ENCODE peak calls at places on chromosomes 3 and 15, in nine cellular contexts. P is ovary; D is astrocyte of the spinal cord; C is breast epithelium; Q is amniotic stem cell; J is fibroblast of lung; A is stimulated activated effector memory CD8-positive, alpha-beta T cell treated with anti-CD3 and anti-CD28 coated beads, Interleukin-12 subunit alpha, Interleukin-12 subunit beta, amount 100 ng/mL, for 72 hours; S is stimulated activated CD4-positive, alpha-beta T cell treated with anti-CD3 and anti-CD28 coated beads, Interleukin-12 subunit alpha, Interleukin-12 subunit beta, amount 100 ng/mL, for 24 hours; L is sigmoid colon. Z is an unnamed sample.

GRCh38 chr15:89369548-89369947 is 34.9 kb upstream of the POLG start:
- DNase-seq in P (no peak), D (no peak), C (no peak), Q (no peak), J (no peak), A (no peak), S (no peak), L (no peak), Z (no peak)

GRCh38 chr3:45917146-45917885 is 25.9 kb upstream of the CXCR6 start:
- DNase-seq in P (no peak), D (no peak), C (no peak), Q (no peak), J (no peak), A (no peak), S (no peak), L (no peak), Z (no peak)

GRCh38 chr15:63551400-63551799 is 45.8 kb upstream of the FBXL22 start:
- DNase-seq in P (no peak), D (peak), C (no peak), Q (no peak), J (peak), A (no peak), S (no peak), L (no peak), Z (no peak)

GRCh38 chr3:39294446-39295183 is 14.8 kb upstream of the CX3CR1 start:
- DNase-seq in P (no peak), D (peak), C (no peak), Q (no peak), J (no peak), A (no peak), S (no peak), L (no peak), Z (no peak)

GRCh38 chr3:53486961-53487654 is 7.3 kb upstream of the CACNA1D start:
- DNase-seq in P (no peak), D (no peak), C (no peak), Q (no peak), J (peak), A (no peak), S (no peak), L (no peak), Z (no peak)

GRCh38 chr15:49987198-49987785 is 131.7 kb downstream of the ATP8B4 start:
- DNase-seq in P (no peak), D (no peak), C (no peak), Q (no peak), J (no peak), A (no peak), S (no peak), L (no peak), Z (no peak)

GRCh38 chr3:43969944-43970343 is 271.7 kb upstream of the TOPAZ1 start:
- DNase-seq in P (no peak), D (no peak), C (no peak), Q (no peak), J (no peak), A (no peak), S (no peak), L (no peak), Z (no peak)

GRCh38 chr3:58299839-58300516 is 6.1 kb upstream of the RPP14 start:
- DNase-seq in P (no peak), D (peak), C (no peak), Q (no peak), J (peak), A (no peak), S (no peak), L (no peak), Z (no peak)

GRCh38 chr15:89749951-89750559 is 994 bp downstream of the MESP1 start:
- DNase-seq in P (peak), D (no peak), C (no peak), Q (no peak), J (no peak), A (peak), S (no peak), L (no peak), Z (no peak)

GRCh38 chr3:133747907-133748639 is 1.9 kb downstream of the TF start:
- DNase-seq in P (no peak), D (no peak), C (no peak), Q (no peak), J (no peak), A (no peak), S (no peak), L (no peak), Z (no peak)

GRCh38 chr15:101053261-101053660 is 134.1 kb downstream of the LRRK1 start:
- DNase-seq in P (peak), D (no peak), C (no peak), Q (no peak), J (no peak), A (no peak), S (no peak), L (peak), Z (no peak)

GRCh38 chr3:13193320-13194284 is 120.4 kb upstream of the IQSEC1 start:
- DNase-seq in P (no peak), D (no peak), C (peak), Q (no peak), J (no peak), A (no peak), S (no peak), L (peak), Z (no peak)

GRCh38 chr3:196604548-196604947 is 34.9 kb upstream of the NRROS start:
- DNase-seq in P (no peak), D (no peak), C (no peak), Q (no peak), J (no peak), A (no peak), S (no peak), L (no peak), Z (no peak)

GRCh38 chr15:99731336-99732267 is 1.6 kb downstream of the LYSMD4 start:
- DNase-seq in P (no peak), D (no peak), C (no peak), Q (no peak), J (no peak), A (no peak), S (no peak), L (no peak), Z (no peak)

GRCh38 chr15:50353999-50354837 is 780 bp downstream of the GABPB1 start:
- DNase-seq in P (peak), D (peak), C (peak), Q (peak), J (peak), A (peak), S (peak), L (peak), Z (no peak)

GRCh38 chr3:128337305-128337704 is 129.4 kb downstream of the DNAJB8 start:
- DNase-seq in P (no peak), D (no peak), C (peak), Q (no peak), J (no peak), A (no peak), S (no peak), L (peak), Z (peak)

GRCh38 chr3:101091489-101091888 is 98.3 kb upstream of the ABI3BP start:
- DNase-seq in P (no peak), D (peak), C (no peak), Q (no peak), J (no peak), A (no peak), S (no peak), L (no peak), Z (no peak)

GRCh38 chr3:123169492-123169929 is 32.2 kb upstream of the SEC22A start:
- DNase-seq in P (no peak), D (no peak), C (no peak), Q (no peak), J (no peak), A (no peak), S (no peak), L (no peak), Z (no peak)

GRCh38 chr3:43659250-43659880 is 31.4 kb upstream of the ABHD5 start:
- DNase-seq in P (no peak), D (no peak), C (no peak), Q (no peak), J (no peak), A (no peak), S (no peak), L (no peak), Z (no peak)

GRCh38 chr15:51281368-51281967 is 56.9 kb downstream of the CYP19A1 start:
- DNase-seq in P (peak), D (peak), C (no peak), Q (no peak), J (peak), A (peak), S (no peak), L (peak), Z (no peak)

GRCh38 chr3:42031808-42032475 is 59.2 kb upstream of the TRAK1 start:
- DNase-seq in P (peak), D (peak), C (no peak), Q (no peak), J (no peak), A (no peak), S (no peak), L (peak), Z (no peak)

GRCh38 chr15:67685008-67685599 is 140.2 kb upstream of the SKOR1 start:
- DNase-seq in P (no peak), D (peak), C (no peak), Q (no peak), J (peak), A (no peak), S (no peak), L (no peak), Z (no peak)

GRCh38 chr3:105067361-105067760 is 299.3 kb upstream of the ALCAM start:
- DNase-seq in P (no peak), D (no peak), C (no peak), Q (no peak), J (no peak), A (no peak), S (no peak), L (no peak), Z (no peak)

GRCh38 chr3:184734903-184735630 is 23.2 kb upstream of the MAGEF1 start:
- DNase-seq in P (no peak), D (no peak), C (peak), Q (no peak), J (no peak), A (no peak), S (no peak), L (no peak), Z (peak)

GRCh38 chr3:113629941-113630340 is 66.5 kb downstream of the USF3 start:
- DNase-seq in P (no peak), D (no peak), C (no peak), Q (no peak), J (no peak), A (no peak), S (no peak), L (no peak), Z (no peak)

GRCh38 chr3:136343873-136344281 is 93.7 kb downstream of the PCCB start:
- DNase-seq in P (peak), D (peak), C (peak), Q (peak), J (peak), A (no peak), S (no peak), L (peak), Z (no peak)

GRCh38 chr15:45157974-45158373 is 28.2 kb downstream of the DUOX1 start:
- DNase-seq in P (no peak), D (peak), C (no peak), Q (peak), J (peak), A (no peak), S (no peak), L (no peak), Z (no peak)

GRCh38 chr3:184314700-184315505 is 497 bp downstream of the EIF4G1 start:
- DNase-seq in P (peak), D (peak), C (peak), Q (no peak), J (peak), A (peak), S (peak), L (peak), Z (no peak)

GRCh38 chr15:40790723-40791122 is 16.2 kb upstream of the ZFYVE19 start:
- DNase-seq in P (no peak), D (peak), C (no peak), Q (no peak), J (no peak), A (no peak), S (no peak), L (no peak), Z (no peak)

GRCh38 chr3:66985336-66985920 is 12.7 kb upstream of the KBTBD8 start:
- DNase-seq in P (no peak), D (no peak), C (no peak), Q (no peak), J (no peak), A (no peak), S (no peak), L (no peak), Z (no peak)

GRCh38 chr3:106920609-106921008 is 456.6 kb upstream of the CCDC54 start:
- DNase-seq in P (no peak), D (no peak), C (no peak), Q (no peak), J (no peak), A (no peak), S (no peak), L (no peak), Z (no peak)

GRCh38 chr3:33942483-33943150 is 144.2 kb downstream of the PDCD6IP start:
- DNase-seq in P (no peak), D (no peak), C (no peak), Q (no peak), J (no peak), A (no peak), S (no peak), L (no peak), Z (no peak)

GRCh38 chr3:31263897-31264296 is 268.8 kb upstream of the STT3B start:
- DNase-seq in P (no peak), D (no peak), C (no peak), Q (no peak), J (no peak), A (no peak), S (no peak), L (no peak), Z (no peak)